ENCODE peak calls at places on chromosome 17, in six cellular contexts. W is thoracic aorta, E is putamen, R is tibial nerve, K is A549, B is left kidney. Q is an unnamed sample.

GRCh38 chr17:6641374-6641818 is 536 bp downstream of the TXNDC17 start:
- DNase-seq in B (no peak), W (no peak), R (no peak), E (no peak), K (no peak), Q (peak; percentile 26)

GRCh38 chr17:35088911-35089845 is 25.7 kb upstream of the RFFL start:
- DNase-seq in R (peak; percentile 83), E (peak; percentile 91), K (no peak), B (peak; percentile 94), W (peak; percentile 48), Q (peak; percentile 76)

GRCh38 chr17:16870253-16871245 is 101.4 kb downstream of the TNFRSF13B start:
- DNase-seq in R (no peak), K (no peak), B (no peak), E (no peak), W (no peak), Q (no peak)

GRCh38 chr17:63817736-63818385 is 9.4 kb upstream of the PSMC5 start:
- DNase-seq in R (no peak), W (no peak), K (no peak), E (no peak), B (no peak), Q (no peak)

GRCh38 chr17:62188713-62189112 is 123.6 kb upstream of the MED13 start:
- DNase-seq in R (no peak), E (no peak), K (peak; percentile 45), W (no peak), B (peak; percentile 37), Q (no peak)

GRCh38 chr17:7289256-7290032 is 5.0 kb downstream of the YBX2 start:
- DNase-seq in B (no peak), W (no peak), R (no peak), E (no peak), K (no peak), Q (no peak)

GRCh38 chr17:50129946-50130777 is at the start of gene SAMD14:
- DNase-seq in K (peak; percentile 74), W (no peak), R (no peak), B (peak; percentile 68), E (no peak), Q (no peak)

GRCh38 chr17:76085731-76086366 is 6.9 kb downstream of the ZACN start:
- DNase-seq in K (no peak), R (no peak), E (no peak), W (no peak), B (no peak), Q (no peak)

GRCh38 chr17:34195987-34196386 is 59.1 kb upstream of the CCL2 start:
- DNase-seq in W (no peak), K (no peak), E (no peak), B (no peak), R (no peak), Q (no peak)

GRCh38 chr17:17739388-17740066 is 58.3 kb downstream of the RAI1 start:
- DNase-seq in B (peak; percentile 39), E (peak; percentile 74), W (no peak), R (no peak), K (peak; percentile 88), Q (peak; percentile 60)

GRCh38 chr17:17008998-17009397 is 33.3 kb upstream of the MPRIP start:
- DNase-seq in W (no peak), B (no peak), R (no peak), K (no peak), E (no peak), Q (no peak)

GRCh38 chr17:75151893-75152292 is 2.4 kb downstream of the JPT1 start:
- DNase-seq in W (no peak), B (peak; percentile 71), K (no peak), E (no peak), R (no peak), Q (peak; percentile 21)

GRCh38 chr17:61248399-61248798 is 151.2 kb upstream of the TBX2 start:
- DNase-seq in E (no peak), W (no peak), R (no peak), K (no peak), B (no peak), Q (no peak)

GRCh38 chr17:81987161-81987770 is 9.8 kb downstream of the ASPSCR1 start:
- DNase-seq in W (no peak), B (no peak), R (no peak), E (no peak), K (no peak), Q (no peak)

GRCh38 chr17:20026960-20027359 is 17.8 kb downstream of the SPECC1 start:
- DNase-seq in E (no peak), W (no peak), B (no peak), K (no peak), R (no peak), Q (no peak)

GRCh38 chr17:77990301-77990700 is 31.8 kb downstream of the TNRC6C start:
- DNase-seq in K (no peak), W (no peak), B (no peak), R (no peak), E (no peak), Q (no peak)

GRCh38 chr17:81817758-81818147 is 13.8 kb downstream of the GCGR start:
- DNase-seq in B (no peak), W (no peak), K (no peak), E (no peak), R (no peak), Q (no peak)

GRCh38 chr17:50046179-50046578 is 9.7 kb upstream of the ITGA3 start:
- DNase-seq in B (no peak), W (no peak), K (no peak), E (no peak), R (peak; percentile 3), Q (no peak)

GRCh38 chr17:38584350-38584925 is 21.3 kb downstream of the SRCIN1 start:
- DNase-seq in E (no peak), K (peak; percentile 92), B (peak; percentile 80), W (no peak), R (peak; percentile 34), Q (peak; percentile 84)

GRCh38 chr17:70060415-70060814 is 14.6 kb upstream of the KCNJ16 start:
- DNase-seq in W (no peak), E (no peak), R (no peak), K (no peak), B (no peak), Q (no peak)

GRCh38 chr17:50205111-50205821 is 3.8 kb upstream of the COL1A1 start:
- DNase-seq in B (peak; percentile 83), W (no peak), E (no peak), R (peak; percentile 9), K (no peak), Q (no peak)

GRCh38 chr17:41532947-41533570 is 5.0 kb upstream of the KRT19 start:
- DNase-seq in E (no peak), R (no peak), B (no peak), W (no peak), K (no peak), Q (no peak)

GRCh38 chr17:39701012-39701783 is 1.3 kb downstream of the ERBB2 start:
- DNase-seq in E (no peak), R (no peak), W (no peak), B (peak; percentile 46), K (peak; percentile 36), Q (peak; percentile 26)

GRCh38 chr17:47275245-47275984 is 21.8 kb downstream of the ITGB3 start:
- DNase-seq in B (peak; percentile 88), R (peak; percentile 89), E (no peak), K (no peak), W (peak; percentile 62), Q (peak; percentile 58)

GRCh38 chr17:48542114-48542955 is 2.6 kb downstream of the HOXB2 start:
- DNase-seq in W (no peak), B (peak; percentile 63), R (no peak), K (no peak), E (no peak), Q (no peak)

GRCh38 chr17:35038434-35038833 is 25.1 kb downstream of the RFFL start:
- DNase-seq in B (no peak), E (no peak), K (no peak), R (no peak), W (no peak), Q (no peak)

GRCh38 chr17:57027852-57028251 is 49.9 kb downstream of the SCPEP1 start:
- DNase-seq in W (no peak), K (no peak), R (no peak), E (no peak), B (no peak), Q (no peak)

GRCh38 chr17:33387406-33387805 is 94.3 kb upstream of the ASIC2 start:
- DNase-seq in R (no peak), E (no peak), K (no peak), B (peak; percentile 21), W (no peak), Q (no peak)

GRCh38 chr17:32998111-32998892 is 6.7 kb downstream of the SPACA3 start:
- DNase-seq in B (peak; percentile 92), E (peak; percentile 7), W (peak; percentile 40), K (peak; percentile 79), R (peak; percentile 79), Q (peak; percentile 65)

GRCh38 chr17:19464033-19465026 is 53.3 kb downstream of the RNF112 start:
- DNase-seq in B (no peak), R (no peak), E (no peak), W (no peak), K (no peak), Q (no peak)

GRCh38 chr17:39636587-39636926 is 387 bp upstream of the STARD3 start:
- DNase-seq in E (no peak), B (no peak), K (no peak), R (no peak), W (no peak), Q (no peak)

GRCh38 chr17:41061969-41062368 is 2.1 kb upstream of the KRTAP2-3 start:
- DNase-seq in E (no peak), B (no peak), R (no peak), K (peak; percentile 23), W (no peak), Q (peak; percentile 54)

GRCh38 chr17:74939534-74939933 is 3.8 kb downstream of the OTOP3 start:
- DNase-seq in W (no peak), E (no peak), K (no peak), R (no peak), B (no peak), Q (no peak)

GRCh38 chr17:66691644-66692500 is 143.0 kb upstream of the CACNG5 start:
- DNase-seq in B (no peak), K (no peak), R (peak; percentile 55), W (no peak), E (no peak), Q (no peak)

GRCh38 chr17:77771587-77771986 is 186.9 kb upstream of the TNRC6C start:
- DNase-seq in B (no peak), K (no peak), E (no peak), W (no peak), R (no peak), Q (no peak)

GRCh38 chr17:57946798-57947358 is 8.3 kb downstream of the CUEDC1 start:
- DNase-seq in E (no peak), W (no peak), R (no peak), K (peak; percentile 83), B (peak; percentile 87), Q (peak; percentile 80)

GRCh38 chr17:74901353-74902145 is 8.1 kb upstream of the FADS6 start:
- DNase-seq in B (no peak), E (no peak), R (no peak), K (no peak), W (no peak), Q (no peak)